ENCODE peak calls at places on chromosome 20, in five cellular contexts. One of them, this sample, is unnamed.

GRCh38 chr20:38447931-38448675 is 13.0 kb upstream of the SNHG17 start:
- DNase-seq in left lung: no peak
- DNase-seq in H9: no peak
- DNase-seq in lower lobe of right lung: no peak
- DNase-seq in naive thymus-derived CD4-positive, alpha-beta T cell: no peak
- DNase-seq in this sample: no peak

GRCh38 chr20:45306431-45306982 is at the start of gene RBPJL:
- DNase-seq in left lung: no peak
- DNase-seq in H9: peak; percentile 71
- DNase-seq in lower lobe of right lung: no peak
- DNase-seq in naive thymus-derived CD4-positive, alpha-beta T cell: peak; percentile 40
- DNase-seq in this sample: peak; percentile 30

GRCh38 chr20:50629675-50630055 is 61.7 kb downstream of the RIPOR3 start:
- DNase-seq in left lung: no peak
- DNase-seq in H9: no peak
- DNase-seq in lower lobe of right lung: no peak
- DNase-seq in naive thymus-derived CD4-positive, alpha-beta T cell: no peak
- DNase-seq in this sample: no peak

GRCh38 chr20:1283522-1284210 is 17.6 kb downstream of the SNPH start:
- DNase-seq in left lung: no peak
- DNase-seq in H9: no peak
- DNase-seq in lower lobe of right lung: no peak
- DNase-seq in naive thymus-derived CD4-positive, alpha-beta T cell: no peak
- DNase-seq in this sample: no peak

GRCh38 chr20:37390891-37391525 is 45.1 kb downstream of the SRC start:
- DNase-seq in left lung: peak; percentile 26
- DNase-seq in H9: peak; percentile 23
- DNase-seq in lower lobe of right lung: peak; percentile 24
- DNase-seq in naive thymus-derived CD4-positive, alpha-beta T cell: no peak
- DNase-seq in this sample: no peak

GRCh38 chr20:54477556-54477955 is 2.2 kb downstream of the DOK5 start:
- DNase-seq in left lung: no peak
- DNase-seq in H9: no peak
- DNase-seq in lower lobe of right lung: no peak
- DNase-seq in naive thymus-derived CD4-positive, alpha-beta T cell: no peak
- DNase-seq in this sample: no peak

GRCh38 chr20:47956261-47956995 is 171.1 kb upstream of the SULF2 start:
- DNase-seq in left lung: no peak
- DNase-seq in H9: no peak
- DNase-seq in lower lobe of right lung: no peak
- DNase-seq in naive thymus-derived CD4-positive, alpha-beta T cell: no peak
- DNase-seq in this sample: no peak

GRCh38 chr20:33733654-33734576 is 2.1 kb downstream of the ZNF341 start:
- DNase-seq in left lung: peak; percentile 64
- DNase-seq in H9: no peak
- DNase-seq in lower lobe of right lung: no peak
- DNase-seq in naive thymus-derived CD4-positive, alpha-beta T cell: no peak
- DNase-seq in this sample: no peak

GRCh38 chr20:51616060-51616459 is 73.5 kb upstream of the NFATC2 start:
- DNase-seq in left lung: no peak
- DNase-seq in H9: no peak
- DNase-seq in lower lobe of right lung: no peak
- DNase-seq in naive thymus-derived CD4-positive, alpha-beta T cell: no peak
- DNase-seq in this sample: no peak

GRCh38 chr20:47607208-47607613 is 105.5 kb downstream of the NCOA3 start:
- DNase-seq in left lung: no peak
- DNase-seq in H9: no peak
- DNase-seq in lower lobe of right lung: no peak
- DNase-seq in naive thymus-derived CD4-positive, alpha-beta T cell: no peak
- DNase-seq in this sample: no peak

GRCh38 chr20:953742-954141 is 37.6 kb upstream of the ANGPT4 start:
- DNase-seq in left lung: no peak
- DNase-seq in H9: no peak
- DNase-seq in lower lobe of right lung: no peak
- DNase-seq in naive thymus-derived CD4-positive, alpha-beta T cell: no peak
- DNase-seq in this sample: no peak

GRCh38 chr20:20205862-20206236 is 153.5 kb downstream of the CFAP61 start:
- DNase-seq in left lung: no peak
- DNase-seq in H9: no peak
- DNase-seq in lower lobe of right lung: no peak
- DNase-seq in naive thymus-derived CD4-positive, alpha-beta T cell: no peak
- DNase-seq in this sample: no peak

GRCh38 chr20:61842011-61842410 is 223.7 kb downstream of the TAF4 start:
- DNase-seq in left lung: no peak
- DNase-seq in H9: no peak
- DNase-seq in lower lobe of right lung: peak; percentile 21
- DNase-seq in naive thymus-derived CD4-positive, alpha-beta T cell: no peak
- DNase-seq in this sample: no peak

GRCh38 chr20:19387251-19387650 is 174.8 kb downstream of the SLC24A3 start:
- DNase-seq in left lung: no peak
- DNase-seq in H9: no peak
- DNase-seq in lower lobe of right lung: no peak
- DNase-seq in naive thymus-derived CD4-positive, alpha-beta T cell: no peak
- DNase-seq in this sample: no peak

GRCh38 chr20:60050193-60050960 is 92.2 kb downstream of the CDH26 start:
- DNase-seq in left lung: no peak
- DNase-seq in H9: peak; percentile 78
- DNase-seq in lower lobe of right lung: no peak
- DNase-seq in naive thymus-derived CD4-positive, alpha-beta T cell: no peak
- DNase-seq in this sample: no peak

GRCh38 chr20:15930324-15931305 is 642.6 kb downstream of the KIF16B start:
- DNase-seq in left lung: no peak
- DNase-seq in H9: no peak
- DNase-seq in lower lobe of right lung: no peak
- DNase-seq in naive thymus-derived CD4-positive, alpha-beta T cell: no peak
- DNase-seq in this sample: no peak

GRCh38 chr20:56628873-56629463 is at the start of gene TFAP2C:
- DNase-seq in left lung: peak; percentile 76
- DNase-seq in H9: peak; percentile 84
- DNase-seq in lower lobe of right lung: peak; percentile 87
- DNase-seq in naive thymus-derived CD4-positive, alpha-beta T cell: no peak
- DNase-seq in this sample: peak; percentile 18

GRCh38 chr20:44582321-44583025 is at the start of gene PKIG:
- DNase-seq in left lung: no peak
- DNase-seq in H9: no peak
- DNase-seq in lower lobe of right lung: no peak
- DNase-seq in naive thymus-derived CD4-positive, alpha-beta T cell: no peak
- DNase-seq in this sample: no peak

GRCh38 chr20:438581-439469 is 23.5 kb downstream of the TBC1D20 start:
- DNase-seq in left lung: no peak
- DNase-seq in H9: no peak
- DNase-seq in lower lobe of right lung: no peak
- DNase-seq in naive thymus-derived CD4-positive, alpha-beta T cell: peak; percentile 29
- DNase-seq in this sample: peak; percentile 65

GRCh38 chr20:21118138-21118537 is 7.7 kb upstream of the KIZ start:
- DNase-seq in left lung: no peak
- DNase-seq in H9: no peak
- DNase-seq in lower lobe of right lung: no peak
- DNase-seq in naive thymus-derived CD4-positive, alpha-beta T cell: no peak
- DNase-seq in this sample: no peak

GRCh38 chr20:47764154-47764734 is 21.0 kb downstream of the SULF2 start:
- DNase-seq in left lung: no peak
- DNase-seq in H9: no peak
- DNase-seq in lower lobe of right lung: no peak
- DNase-seq in naive thymus-derived CD4-positive, alpha-beta T cell: no peak
- DNase-seq in this sample: no peak

GRCh38 chr20:10603378-10603777 is 70.4 kb downstream of the JAG1 start:
- DNase-seq in left lung: no peak
- DNase-seq in H9: no peak
- DNase-seq in lower lobe of right lung: no peak
- DNase-seq in naive thymus-derived CD4-positive, alpha-beta T cell: no peak
- DNase-seq in this sample: no peak

GRCh38 chr20:52049001-52049731 is 142.4 kb downstream of the ZFP64 start:
- DNase-seq in left lung: peak; percentile 46
- DNase-seq in H9: peak; percentile 68
- DNase-seq in lower lobe of right lung: no peak
- DNase-seq in naive thymus-derived CD4-positive, alpha-beta T cell: no peak
- DNase-seq in this sample: no peak

GRCh38 chr20:13841206-13841605 is 56.4 kb downstream of the NDUFAF5 start:
- DNase-seq in left lung: no peak
- DNase-seq in H9: no peak
- DNase-seq in lower lobe of right lung: no peak
- DNase-seq in naive thymus-derived CD4-positive, alpha-beta T cell: no peak
- DNase-seq in this sample: no peak

GRCh38 chr20:62141397-62142251 is 1.6 kb downstream of the PSMA7 start:
- DNase-seq in left lung: no peak
- DNase-seq in H9: no peak
- DNase-seq in lower lobe of right lung: no peak
- DNase-seq in naive thymus-derived CD4-positive, alpha-beta T cell: no peak
- DNase-seq in this sample: peak; percentile 21

DNA sequence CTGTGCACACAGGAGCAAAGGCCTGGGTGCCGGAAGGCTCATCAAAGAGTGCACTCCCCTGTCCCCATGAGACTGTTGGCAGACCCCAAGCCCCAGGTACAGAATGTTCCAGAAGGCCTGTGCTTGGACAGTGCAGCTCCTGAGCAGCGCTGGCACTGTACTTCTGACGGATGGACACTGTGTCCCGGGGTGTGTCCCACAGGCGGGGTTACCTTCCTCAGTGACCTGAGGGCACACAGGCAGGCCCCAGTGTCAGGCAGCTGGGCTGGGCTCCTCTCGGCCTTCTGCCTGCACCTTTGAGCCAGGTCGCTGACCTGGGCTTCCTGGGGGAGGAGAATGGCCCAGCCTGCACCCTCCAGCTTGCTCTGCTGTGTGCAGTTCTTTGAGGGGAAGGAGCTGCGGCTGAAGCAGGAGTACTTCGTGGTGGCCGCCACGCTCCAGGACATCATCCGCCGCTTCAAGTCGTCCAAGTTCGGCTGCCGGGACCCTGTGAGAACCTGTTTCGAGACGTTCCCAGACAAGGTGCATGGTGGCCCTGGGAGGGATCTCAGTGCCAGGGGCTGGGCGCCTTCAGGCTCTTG is 30.1 kb downstream of the PYGB start:
- DNase-seq in left lung: peak; percentile 22
- DNase-seq in H9: no peak
- DNase-seq in lower lobe of right lung: peak; percentile 27
- DNase-seq in naive thymus-derived CD4-positive, alpha-beta T cell: no peak
- DNase-seq in this sample: no peak
- H3K27ac ChIP-seq in left lung: no peak overlapping the region
- H3K27ac ChIP-seq in H9: no peak overlapping the region
- H3K27ac ChIP-seq in lower lobe of right lung: no peak overlapping the region
- H3K27ac ChIP-seq in naive thymus-derived CD4-positive, alpha-beta T cell: no peak overlapping the region
- H3K27ac ChIP-seq in this sample: no peak overlapping the region

GRCh38 chr20:41551011-41551705 is 67.0 kb downstream of the CHD6 start:
- DNase-seq in left lung: no peak
- DNase-seq in H9: no peak
- DNase-seq in lower lobe of right lung: no peak
- DNase-seq in naive thymus-derived CD4-positive, alpha-beta T cell: no peak
- DNase-seq in this sample: no peak

GRCh38 chr20:41552295-41553068 is 65.7 kb downstream of the CHD6 start:
- DNase-seq in left lung: no peak
- DNase-seq in H9: no peak
- DNase-seq in lower lobe of right lung: no peak
- DNase-seq in naive thymus-derived CD4-positive, alpha-beta T cell: no peak
- DNase-seq in this sample: no peak

DNA sequence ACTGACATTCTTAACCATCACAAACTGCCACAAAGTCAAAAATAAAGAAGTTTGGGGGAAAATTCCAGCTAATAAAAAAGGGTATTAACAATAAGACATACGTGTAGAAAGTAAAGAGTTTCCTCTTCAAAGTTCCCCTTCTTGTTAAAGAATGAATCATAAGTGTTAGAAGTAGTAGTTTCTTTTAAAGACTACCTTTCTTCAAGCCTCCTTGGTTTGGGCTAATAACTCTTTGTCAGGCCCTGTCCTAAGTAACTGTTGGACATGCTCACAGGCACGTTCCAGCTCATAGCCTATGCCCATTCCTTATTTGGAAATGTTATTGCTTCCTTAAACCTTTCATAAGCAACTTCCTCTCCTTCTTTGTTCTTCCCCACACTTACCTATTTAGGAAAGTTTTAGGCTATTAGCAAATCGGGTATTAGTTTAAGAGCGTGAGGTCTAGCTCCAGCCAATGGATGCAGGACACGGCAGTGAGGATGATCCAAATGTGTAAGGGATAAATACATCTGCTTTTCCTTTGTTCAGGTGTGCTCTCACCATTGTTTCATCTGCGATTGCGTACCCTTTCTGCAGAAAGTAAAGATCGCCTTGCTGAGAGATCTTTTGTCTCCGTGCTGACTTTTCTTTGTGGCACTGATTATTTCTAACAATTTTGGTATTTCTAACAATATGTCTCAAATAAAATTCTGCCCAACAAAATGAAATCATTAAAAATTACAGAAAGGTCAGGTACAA is 64.9 kb downstream of the CHD6 start:
- DNase-seq in left lung: no peak
- DNase-seq in H9: no peak
- DNase-seq in lower lobe of right lung: no peak
- DNase-seq in naive thymus-derived CD4-positive, alpha-beta T cell: no peak
- DNase-seq in this sample: no peak
- H3K27ac ChIP-seq in left lung: no peak overlapping the region
- H3K27ac ChIP-seq in H9: no peak overlapping the region
- H3K27ac ChIP-seq in lower lobe of right lung: peak overlapping the region; percentile 41
- H3K27ac ChIP-seq in naive thymus-derived CD4-positive, alpha-beta T cell: no peak overlapping the region
- H3K27ac ChIP-seq in this sample: no peak overlapping the region

GRCh38 chr20:31666258-31667042 is 28.7 kb downstream of the COX4I2 start:
- DNase-seq in left lung: peak; percentile 82
- DNase-seq in H9: no peak
- DNase-seq in lower lobe of right lung: peak; percentile 82
- DNase-seq in naive thymus-derived CD4-positive, alpha-beta T cell: no peak
- DNase-seq in this sample: no peak
- H3K27ac ChIP-seq in left lung: peak overlapping the region; percentile 75
- H3K27ac ChIP-seq in H9: no peak overlapping the region
- H3K27ac ChIP-seq in lower lobe of right lung: peak overlapping the region; percentile 80
- H3K27ac ChIP-seq in naive thymus-derived CD4-positive, alpha-beta T cell: peak overlapping the region; percentile 44
- H3K27ac ChIP-seq in this sample: peak overlapping the region; percentile 34

DNA sequence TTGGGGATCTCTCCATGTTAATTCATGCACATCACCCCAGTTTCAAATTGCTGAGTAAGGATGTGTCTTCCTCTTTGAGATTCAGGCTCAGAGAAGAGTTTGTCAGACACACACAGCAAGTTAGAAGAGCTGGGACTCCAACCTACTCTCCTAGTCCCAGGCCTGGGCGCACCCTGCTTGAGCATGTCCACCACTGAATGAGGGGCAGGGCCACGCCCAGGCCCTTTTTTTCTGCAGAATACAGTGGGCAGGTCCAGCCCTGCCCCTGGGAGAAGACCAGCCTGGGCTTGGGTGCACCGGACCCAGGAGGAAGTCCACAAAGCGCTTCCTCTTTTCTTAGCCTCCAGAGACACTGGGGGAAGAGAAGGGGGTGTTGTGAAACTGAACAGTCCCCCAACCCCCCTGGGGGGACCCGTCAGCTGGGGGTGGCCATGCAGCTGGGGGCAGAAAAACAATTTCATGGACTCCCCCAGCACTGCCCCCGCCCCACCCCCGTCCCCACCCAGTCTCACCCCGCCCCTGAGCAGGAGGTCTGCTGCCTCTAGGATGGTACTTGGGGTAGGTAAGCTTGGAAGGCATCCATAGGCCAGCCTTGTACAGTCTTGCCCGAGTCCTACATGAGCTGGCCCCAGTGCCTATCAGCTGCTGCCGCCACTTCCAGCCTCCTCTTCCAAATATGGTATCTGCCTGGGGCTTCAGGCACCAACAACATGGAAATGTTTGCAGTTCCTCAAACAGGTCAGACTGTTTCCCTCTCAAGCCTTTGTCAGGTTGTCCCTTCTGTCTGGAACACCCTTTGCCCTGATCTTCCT is 11.7 kb upstream of the HCK start:
- DNase-seq in left lung: peak; percentile 77
- DNase-seq in H9: no peak
- DNase-seq in lower lobe of right lung: peak; percentile 86
- DNase-seq in naive thymus-derived CD4-positive, alpha-beta T cell: no peak
- DNase-seq in this sample: no peak
- H3K27ac ChIP-seq in left lung: peak overlapping the region; percentile 94
- H3K27ac ChIP-seq in H9: no peak overlapping the region
- H3K27ac ChIP-seq in lower lobe of right lung: peak overlapping the region; percentile 75
- H3K27ac ChIP-seq in naive thymus-derived CD4-positive, alpha-beta T cell: no peak overlapping the region
- H3K27ac ChIP-seq in this sample: no peak overlapping the region

This sample was measured in CD4-positive, CD25-positive, alpha-beta regulatory T cell.